ENCODE peak calls at places on chromosomes 2 and 18, in nine cellular contexts. C is left ventricle myocardium superior; I is body of pancreas; Y is right atrium auricular region; S is COR-L47; P is neural crest cell; M is HCEC 1CT; A is effector memory CD4-positive, alpha-beta T cell; E is Panc1. O is an unnamed sample.
A peak's percentile ranks its signal among the peaks of the same experiment; 100 is the strongest.

GRCh38 chr18:50286391-50287027 is 983 bp downstream of the CXXC1 start:
- DNase-seq in C (no peak), I (no peak), Y (no peak), S (peak; percentile 30), P (no peak), M (peak; percentile 53), A (no peak), E (no peak), O (no peak)

GRCh38 chr2:167471332-167471731 is 583.1 kb downstream of the XIRP2 start:
- DNase-seq in C (no peak), I (no peak), Y (no peak), S (no peak), P (no peak), M (no peak), A (no peak), E (no peak), O (no peak)

GRCh38 chr2:199911877-199912161 is 726 bp downstream of the C2orf69 start:
- DNase-seq in C (peak; percentile 43), I (no peak), Y (no peak), S (peak; percentile 41), P (no peak), M (no peak), A (no peak), E (no peak), O (no peak)

GRCh38 chr2:45123065-45123464 is 113.8 kb upstream of the SIX2 start:
- DNase-seq in C (no peak), I (no peak), Y (no peak), S (no peak), P (no peak), M (no peak), A (no peak), E (no peak), O (no peak)

GRCh38 chr2:239326831-239327535 is 73.8 kb downstream of the HDAC4 start:
- DNase-seq in C (no peak), I (peak; percentile 78), Y (peak; percentile 57), S (no peak), P (no peak), M (no peak), A (peak; percentile 58), E (no peak), O (peak; percentile 3)

GRCh38 chr18:32770181-32770650 is 2.6 kb downstream of the KLHL14 start:
- DNase-seq in C (no peak), I (no peak), Y (no peak), S (peak; percentile 55), P (peak; percentile 5), M (no peak), A (no peak), E (no peak), O (no peak)

GRCh38 chr18:57004366-57005121 is 142.3 kb upstream of the BOD1L2 start:
- DNase-seq in C (no peak), I (no peak), Y (no peak), S (peak; percentile 21), P (no peak), M (peak; percentile 71), A (no peak), E (peak; percentile 2), O (no peak)

GRCh38 chr18:23257686-23258565 is 122.6 kb downstream of the CABLES1 start:
- DNase-seq in C (no peak), I (no peak), Y (peak; percentile 82), S (no peak), P (no peak), M (peak; percentile 21), A (no peak), E (no peak), O (no peak)

GRCh38 chr2:44075536-44075935 is 79.7 kb upstream of the LRPPRC start:
- DNase-seq in C (no peak), I (no peak), Y (no peak), S (peak; percentile 9), P (no peak), M (peak; percentile 36), A (no peak), E (no peak), O (peak; percentile 13)

GRCh38 chr2:106990307-106990706 is 104.3 kb upstream of the ST6GAL2 start:
- DNase-seq in C (no peak), I (no peak), Y (no peak), S (no peak), P (no peak), M (no peak), A (no peak), E (no peak), O (no peak)

GRCh38 chr2:154537845-154538244 is 160.7 kb upstream of the KCNJ3 start:
- DNase-seq in C (no peak), I (no peak), Y (no peak), S (peak; percentile 56), P (no peak), M (no peak), A (no peak), E (no peak), O (peak; percentile 23)

GRCh38 chr2:233387667-233388528 is 33.6 kb downstream of the DGKD start:
- DNase-seq in C (peak; percentile 94), I (peak; percentile 89), Y (peak; percentile 96), S (no peak), P (no peak), M (peak; percentile 57), A (no peak), E (no peak), O (peak; percentile 95)

GRCh38 chr2:239188536-239188935 is 212.3 kb downstream of the HDAC4 start:
- DNase-seq in C (peak; percentile 20), I (no peak), Y (no peak), S (no peak), P (no peak), M (no peak), A (no peak), E (no peak), O (no peak)

GRCh38 chr2:173981520-173981919 is 16.3 kb upstream of the SP3 start:
- DNase-seq in C (no peak), I (no peak), Y (no peak), S (no peak), P (no peak), M (no peak), A (no peak), E (no peak), O (no peak)

GRCh38 chr2:75751360-75751759 is 40.6 kb upstream of the GCFC2 start:
- DNase-seq in C (no peak), I (no peak), Y (no peak), S (no peak), P (no peak), M (no peak), A (no peak), E (no peak), O (no peak)

GRCh38 chr18:54787616-54788015 is 40.7 kb upstream of the RAB27B start:
- DNase-seq in C (no peak), I (no peak), Y (no peak), S (no peak), P (no peak), M (peak; percentile 73), A (no peak), E (no peak), O (no peak)

GRCh38 chr2:140791802-140792201 is 1339.0 kb downstream of the LRP1B start:
- DNase-seq in C (no peak), I (no peak), Y (no peak), S (no peak), P (no peak), M (no peak), A (no peak), E (no peak), O (no peak)

GRCh38 chr2:225011585-225011984 is 30.7 kb downstream of the DOCK10 start:
- DNase-seq in C (no peak), I (no peak), Y (no peak), S (no peak), P (no peak), M (no peak), A (no peak), E (no peak), O (no peak)

GRCh38 chr2:109722026-109722425 is 72.1 kb upstream of the RGPD5 start:
- DNase-seq in C (peak; percentile 72), I (peak; percentile 59), Y (peak; percentile 56), S (no peak), P (no peak), M (no peak), A (no peak), E (no peak), O (peak; percentile 13)